ENCODE peak calls at places on chromosomes 6 and 20, in eight cellular contexts. E is AG04449; G is BJ; Q is astrocyte of the spinal cord; O is AG09309; Z is OCI-LY7; T is stomach; B is CD8-positive, alpha-beta memory T cell. U is an unnamed sample.

GRCh38 chr20:11204926-11205768 is 531.3 kb upstream of the JAG1 start:
- DNase-seq in E (no peak), G (no peak), Q (peak; percentile 70), O (no peak), Z (peak; percentile 50), T (peak; percentile 63), B (no peak), U (peak; percentile 39)

GRCh38 chr6:16055852-16056251 is 73.0 kb upstream of the MYLIP start:
- DNase-seq in E (no peak), G (no peak), Q (no peak), O (no peak), Z (no peak), T (no peak), B (no peak), U (no peak)

GRCh38 chr6:15330174-15330934 is 84.5 kb downstream of the JARID2 start:
- DNase-seq in E (no peak), G (no peak), Q (no peak), O (no peak), Z (no peak), T (no peak), B (no peak), U (no peak)

GRCh38 chr6:41894366-41895299 is 542 bp downstream of the USP49 start:
- DNase-seq in E (no peak), G (no peak), Q (no peak), O (no peak), Z (no peak), T (peak; percentile 27), B (no peak), U (no peak)

GRCh38 chr6:92267335-92267734 is 1152.0 kb downstream of the EPHA7 start:
- DNase-seq in E (no peak), G (no peak), Q (no peak), O (no peak), Z (no peak), T (no peak), B (no peak), U (no peak)

GRCh38 chr20:49132995-49133451 is 55.1 kb downstream of the STAU1 start:
- DNase-seq in E (peak; percentile 12), G (peak; percentile 24), Q (peak; percentile 78), O (peak; percentile 44), Z (peak; percentile 76), T (no peak), B (no peak), U (peak; percentile 52)

GRCh38 chr20:18057106-18057993 is at the start of gene OVOL2:
- DNase-seq in E (no peak), G (no peak), Q (no peak), O (no peak), Z (no peak), T (peak; percentile 95), B (no peak), U (no peak)

GRCh38 chr6:40407239-40407638 is 179.9 kb downstream of the LRFN2 start:
- DNase-seq in E (no peak), G (no peak), Q (no peak), O (no peak), Z (no peak), T (no peak), B (no peak), U (no peak)

GRCh38 chr6:152669894-152670293 is 27.8 kb upstream of the MYCT1 start:
- DNase-seq in E (no peak), G (no peak), Q (peak; percentile 49), O (no peak), Z (peak; percentile 53), T (no peak), B (no peak), U (peak; percentile 2)

GRCh38 chr6:140490086-140490485 is 1115.6 kb upstream of the CITED2 start:
- DNase-seq in E (no peak), G (no peak), Q (peak; percentile 19), O (no peak), Z (no peak), T (no peak), B (no peak), U (no peak)

GRCh38 chr6:122008105-122009100 is 391.0 kb upstream of the HSF2 start:
- DNase-seq in E (no peak), G (no peak), Q (peak; percentile 80), O (no peak), Z (no peak), T (no peak), B (no peak), U (no peak)

DNA sequence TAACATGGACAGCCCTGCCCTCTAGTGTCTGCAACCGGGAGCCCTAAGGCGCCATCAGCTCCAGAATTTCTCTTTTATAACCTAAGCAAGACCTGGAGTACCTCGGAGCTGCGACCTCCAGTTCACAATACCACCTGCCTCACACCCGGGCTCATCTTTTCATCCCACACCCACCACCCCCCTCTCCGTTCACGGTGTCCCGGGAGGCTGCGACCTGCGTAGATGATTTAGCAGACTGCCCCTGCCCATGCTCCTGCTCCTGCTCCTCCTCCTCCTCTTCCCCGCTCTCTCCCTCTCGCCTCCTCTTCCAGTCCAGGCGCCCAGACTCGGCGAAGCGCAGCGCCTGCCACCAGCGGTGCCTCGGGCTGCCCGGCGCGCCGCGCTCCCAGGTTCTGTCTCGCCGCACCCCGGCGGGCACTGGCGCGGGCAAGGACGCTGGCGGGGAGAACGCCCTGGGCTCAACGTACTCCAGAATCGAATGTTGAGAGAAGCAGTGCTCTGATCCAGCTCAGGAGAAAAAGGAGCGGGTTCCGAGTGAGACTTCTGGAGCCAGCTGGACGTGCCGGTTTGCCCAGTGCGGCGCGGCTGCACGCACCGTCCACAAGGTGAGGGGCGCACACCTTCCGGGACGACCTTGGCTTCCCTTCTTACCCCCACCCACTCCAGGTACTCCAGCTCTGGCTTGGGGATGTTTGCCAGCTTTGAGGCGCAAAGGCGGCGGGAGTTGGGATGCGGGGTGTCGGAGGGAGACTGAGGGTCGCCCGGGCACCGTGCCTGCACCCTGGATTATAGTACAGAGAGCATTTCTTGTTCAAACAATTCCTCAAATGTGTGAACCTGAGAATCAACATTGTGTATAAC is at the start of gene HTR1E:
- DNase-seq in E (no peak), G (no peak), Q (peak; percentile 23), O (no peak), Z (no peak), T (peak; percentile 79), B (no peak), U (no peak)
- H3K4me3 ChIP-seq in E (no peak within 1 kb of the TSS), G (no peak within 1 kb of the TSS), Q (peak within 1 kb of the TSS; percentile 4), O (no peak within 1 kb of the TSS), Z (no peak within 1 kb of the TSS), T (peak within 1 kb of the TSS; percentile 46), B (no peak within 1 kb of the TSS), U (no peak within 1 kb of the TSS)

GRCh38 chr20:62816031-62816878 is 595 bp upstream of the COL9A3 start:
- DNase-seq in E (no peak), G (no peak), Q (no peak), O (no peak), Z (no peak), T (no peak), B (no peak), U (no peak)

GRCh38 chr20:62817975-62818591 is 1.2 kb downstream of the COL9A3 start:
- DNase-seq in E (no peak), G (no peak), Q (no peak), O (no peak), Z (no peak), T (no peak), B (no peak), U (no peak)

GRCh38 chr20:62818592-62819493 is 2.0 kb downstream of the COL9A3 start:
- DNase-seq in E (no peak), G (no peak), Q (peak; percentile 36), O (no peak), Z (no peak), T (peak; percentile 81), B (no peak), U (no peak)

GRCh38 chr20:62815066-62815991 is 1.5 kb upstream of the COL9A3 start:
- DNase-seq in E (no peak), G (no peak), Q (no peak), O (no peak), Z (no peak), T (no peak), B (no peak), U (no peak)

DNA sequence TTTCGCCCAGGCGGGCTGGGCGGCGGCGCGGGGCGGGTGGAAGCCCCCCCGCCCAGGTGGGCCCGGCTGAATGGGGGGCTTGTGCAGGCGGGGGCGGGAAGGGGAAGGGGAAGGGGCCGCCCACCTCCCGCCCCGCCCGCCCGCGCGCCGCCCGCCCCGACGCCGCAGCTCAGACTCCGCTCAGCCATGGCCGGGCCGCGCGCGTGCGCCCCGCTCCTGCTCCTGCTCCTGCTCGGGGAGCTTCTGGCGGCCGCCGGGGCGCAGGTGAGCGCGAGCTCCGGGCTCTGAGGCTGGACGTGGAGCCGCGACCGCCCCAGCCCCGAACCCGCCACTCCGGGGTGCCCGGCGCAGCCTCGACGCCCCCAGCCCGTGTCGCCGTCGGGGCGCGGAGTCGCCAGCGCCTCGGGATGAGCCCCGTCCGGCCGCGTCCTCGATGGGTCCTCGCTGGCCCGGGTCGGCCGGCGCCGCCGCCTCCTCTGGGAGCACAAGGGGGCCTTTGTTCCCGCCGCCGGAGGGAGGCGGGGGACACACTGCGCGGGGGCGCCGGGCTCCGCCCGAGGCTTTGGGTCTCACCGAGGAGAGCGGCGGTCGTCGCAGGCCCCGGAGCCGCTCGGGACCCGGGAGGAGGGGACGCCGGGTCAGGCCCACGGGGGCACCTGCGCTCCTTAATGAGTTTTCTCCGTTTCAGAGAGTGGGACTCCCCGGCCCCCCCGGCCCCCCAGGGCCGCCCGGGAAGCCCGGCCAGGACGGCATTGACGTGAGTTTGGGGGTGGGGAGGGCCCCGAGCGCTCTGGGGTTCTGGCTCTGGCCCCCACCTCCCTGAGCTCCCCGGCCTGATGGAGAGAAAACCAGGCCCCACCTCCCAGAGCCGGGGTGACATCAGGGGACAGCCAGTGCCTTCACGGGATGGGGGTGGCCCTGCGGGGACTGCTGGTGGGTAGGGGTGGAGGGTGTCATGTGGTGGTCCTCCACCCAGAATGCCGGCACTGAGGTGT is at the start of gene COL9A3:
- DNase-seq in E (no peak), G (no peak), Q (no peak), O (no peak), Z (no peak), T (no peak), B (no peak), U (no peak)
- H3K4me3 ChIP-seq in E (peak within 1 kb of the TSS; percentile 34), G (peak within 1 kb of the TSS; percentile 23), Q (no peak within 1 kb of the TSS), O (peak within 1 kb of the TSS; percentile 28), Z (no peak within 1 kb of the TSS), T (peak within 1 kb of the TSS; percentile 31), B (no peak within 1 kb of the TSS), U (peak within 1 kb of the TSS; percentile 17)

DNA sequence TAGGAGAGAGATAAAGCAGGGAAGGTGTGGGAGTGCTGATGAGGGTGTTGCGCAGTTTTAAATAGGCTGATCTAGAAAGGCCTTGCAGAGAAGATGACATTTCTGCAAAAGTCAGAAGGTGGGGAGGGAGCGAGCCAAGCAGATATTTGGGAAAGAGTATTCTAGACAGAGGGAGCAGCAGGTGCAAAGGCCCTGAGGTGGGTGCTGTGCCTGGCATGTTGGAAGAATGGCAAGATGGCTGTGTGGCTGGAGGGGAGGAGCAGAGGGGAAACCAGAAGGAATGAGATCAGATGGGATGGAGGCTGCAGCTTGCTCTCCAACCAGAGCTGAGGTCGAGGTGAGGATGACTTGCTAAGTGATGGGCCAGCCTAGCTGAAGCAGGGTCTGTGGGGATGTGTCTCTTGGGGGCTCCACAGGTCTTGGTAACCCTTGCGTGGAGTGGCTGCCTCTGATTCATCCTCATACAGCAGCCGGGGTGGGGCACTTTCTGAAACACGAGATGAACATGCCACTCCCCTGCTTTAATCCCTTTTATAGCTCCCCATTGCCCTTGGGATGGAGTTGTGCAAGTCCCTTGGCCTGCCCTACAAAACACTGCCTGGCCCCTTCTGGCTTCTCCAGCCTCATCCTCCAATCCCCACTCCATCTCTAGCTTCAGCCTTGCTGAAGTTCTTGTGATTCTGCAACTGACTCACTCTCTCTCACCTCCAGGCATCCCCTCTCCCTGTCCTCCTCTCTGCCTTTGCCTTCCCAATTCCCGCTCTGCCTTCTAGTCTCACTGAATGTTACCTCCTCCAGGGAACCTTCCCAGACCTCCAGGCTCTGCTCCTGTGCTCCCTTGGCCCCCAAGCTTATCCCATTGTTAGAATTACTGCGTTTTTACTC is 94.1 kb downstream of the CDH22 start:
- DNase-seq in E (no peak), G (no peak), Q (no peak), O (no peak), Z (no peak), T (no peak), B (no peak), U (no peak)
- H3K4me3 ChIP-seq in E (no peak overlapping the region), G (no peak overlapping the region), Q (no peak overlapping the region), O (no peak overlapping the region), Z (no peak overlapping the region), T (no peak overlapping the region), B (no peak overlapping the region), U (no peak overlapping the region)

GRCh38 chr20:39752235-39752876 is 790.2 kb downstream of the DHX35 start:
- DNase-seq in E (no peak), G (no peak), Q (no peak), O (no peak), Z (no peak), T (no peak), B (no peak), U (no peak)
- H3K4me3 ChIP-seq in E (no peak overlapping the region), G (no peak overlapping the region), Q (no peak overlapping the region), O (no peak overlapping the region), Z (no peak overlapping the region), T (no peak overlapping the region), B (no peak overlapping the region), U (no peak overlapping the region)

U was measured in HFF-Myc.